ENCODE peak calls at places on chromosomes 13 and 19, in eight cellular contexts. J, K, B, X, I, R, Q and U are unnamed samples.
A peak's percentile ranks its signal among the peaks of the same experiment; 100 is the strongest.

GRCh38 chr19:39329948-39330347 is 5.9 kb downstream of the GMFG start:
- DNase-seq in J (no peak), K (no peak), B (no peak), X (no peak), I (no peak), R (no peak), Q (no peak), U (no peak)

GRCh38 chr19:10805758-10806247 is 30.2 kb downstream of the TMED1 start:
- DNase-seq in J (no peak), K (no peak), B (no peak), X (no peak), I (no peak), R (no peak), Q (no peak), U (no peak)

GRCh38 chr19:821976-822773 is 420 bp upstream of the PLPPR3 start:
- DNase-seq in J (no peak), K (no peak), B (no peak), X (no peak), I (no peak), R (no peak), Q (no peak), U (no peak)

GRCh38 chr19:10717054-10717355 is 874 bp upstream of the DNM2 start:
- DNase-seq in J (no peak), K (no peak), B (no peak), X (no peak), I (no peak), R (no peak), Q (no peak), U (no peak)

GRCh38 chr19:45752639-45753038 is 16.4 kb downstream of the SIX5 start:
- DNase-seq in J (no peak), K (no peak), B (no peak), X (no peak), I (no peak), R (peak; percentile 41), Q (no peak), U (no peak)

GRCh38 chr19:30419581-30420180 is 47.5 kb downstream of the ZNF536 start:
- DNase-seq in J (no peak), K (no peak), B (no peak), X (no peak), I (no peak), R (peak; percentile 57), Q (no peak), U (no peak)

GRCh38 chr13:46516624-46517318 is 36.2 kb upstream of the LRCH1 start:
- DNase-seq in J (no peak), K (no peak), B (no peak), X (no peak), I (no peak), R (no peak), Q (peak; percentile 65), U (no peak)

GRCh38 chr19:12756150-12756883 is 4.7 kb downstream of the BEST2 start:
- DNase-seq in J (no peak), K (no peak), B (no peak), X (no peak), I (no peak), R (no peak), Q (no peak), U (no peak)

GRCh38 chr19:37817180-37817911 is 38.0 kb upstream of the ZNF573 start:
- DNase-seq in J (no peak), K (no peak), B (peak; percentile 8), X (peak; percentile 61), I (no peak), R (peak; percentile 36), Q (no peak), U (peak; percentile 45)

GRCh38 chr13:73268306-73268705 is 209.5 kb downstream of the KLF5 start:
- DNase-seq in J (no peak), K (no peak), B (no peak), X (peak; percentile 48), I (peak; percentile 22), R (peak; percentile 69), Q (peak; percentile 95), U (peak; percentile 10)

GRCh38 chr19:17268754-17269153 is 1.5 kb downstream of the BABAM1 start:
- DNase-seq in J (no peak), K (no peak), B (no peak), X (no peak), I (no peak), R (no peak), Q (no peak), U (no peak)

GRCh38 chr19:47156861-47157454 is 26.3 kb downstream of the SAE1 start:
- DNase-seq in J (no peak), K (no peak), B (no peak), X (peak; percentile 24), I (no peak), R (peak; percentile 24), Q (peak; percentile 82), U (peak; percentile 47)

GRCh38 chr19:31592456-31592855 is 243.2 kb upstream of the TSHZ3 start:
- DNase-seq in J (no peak), K (no peak), B (no peak), X (no peak), I (no peak), R (no peak), Q (no peak), U (no peak)

GRCh38 chr13:92074658-92075057 is 676.2 kb downstream of the GPC5 start:
- DNase-seq in J (no peak), K (no peak), B (no peak), X (peak; percentile 35), I (peak; percentile 49), R (no peak), Q (no peak), U (no peak)

GRCh38 chr19:2592824-2593223 is 109.7 kb downstream of the GNG7 start:
- DNase-seq in J (no peak), K (no peak), B (no peak), X (no peak), I (no peak), R (no peak), Q (no peak), U (no peak)

GRCh38 chr13:50701469-50701868 is 142.0 kb downstream of the DLEU7 start:
- DNase-seq in J (no peak), K (no peak), B (no peak), X (no peak), I (no peak), R (no peak), Q (no peak), U (no peak)

GRCh38 chr19:30222428-30222873 is 149.7 kb upstream of the ZNF536 start:
- DNase-seq in J (no peak), K (no peak), B (no peak), X (no peak), I (no peak), R (no peak), Q (no peak), U (no peak)

GRCh38 chr19:618674-619285 is 14.6 kb downstream of the POLRMT start:
- DNase-seq in J (no peak), K (no peak), B (no peak), X (no peak), I (no peak), R (no peak), Q (no peak), U (no peak)

GRCh38 chr13:87999141-87999765 is 328.1 kb downstream of the SLITRK5 start:
- DNase-seq in J (no peak), K (no peak), B (no peak), X (peak; percentile 51), I (no peak), R (no peak), Q (no peak), U (no peak)

GRCh38 chr13:94702181-94703041 is 9.9 kb downstream of the SOX21 start:
- DNase-seq in J (no peak), K (no peak), B (no peak), X (no peak), I (no peak), R (no peak), Q (no peak), U (no peak)

GRCh38 chr13:33676700-33677048 is 141.3 kb upstream of the RFC3 start:
- DNase-seq in J (peak; percentile 40), K (no peak), B (peak; percentile 15), X (peak; percentile 73), I (peak; percentile 86), R (peak; percentile 71), Q (peak; percentile 78), U (peak; percentile 61)

GRCh38 chr13:41407380-41407779 is 50.0 kb upstream of the RGCC start:
- DNase-seq in J (no peak), K (no peak), B (peak; percentile 23), X (no peak), I (no peak), R (no peak), Q (no peak), U (no peak)

GRCh38 chr19:55407625-55408319 is at the start of gene UBE2S:
- DNase-seq in J (peak; percentile 98), K (peak; percentile 93), B (peak; percentile 98), X (peak; percentile 100), I (peak; percentile 99), R (peak; percentile 100), Q (peak; percentile 100), U (peak; percentile 99)

GRCh38 chr19:41219924-41220567 is 1.0 kb downstream of the AXL start:
- DNase-seq in J (peak; percentile 13), K (no peak), B (no peak), X (peak; percentile 49), I (no peak), R (peak; percentile 78), Q (peak; percentile 58), U (peak; percentile 70)

GRCh38 chr13:40492511-40492910 is 173.9 kb downstream of the FOXO1 start:
- DNase-seq in J (no peak), K (no peak), B (no peak), X (no peak), I (no peak), R (no peak), Q (no peak), U (no peak)